ENCODE peak calls at places on chromosomes 7 and 10, in five cellular contexts. One of them, this sample, is unnamed. For H3K4me1, the result is how much of the 10 kb centered on the place peaks cover.

GRCh38 chr10:96271017-96271815 is at the start of gene BLNK:
- DNase-seq in mesenchymal stem cell: peak
- DNase-seq in neuronal stem cell: no peak
- DNase-seq in IMR-90: peak
- DNase-seq in H1: no peak
- DNase-seq in this sample: peak

GRCh38 chr7:94311545-94311944 is 83.2 kb upstream of the COL1A2 start:
- DNase-seq in mesenchymal stem cell: no peak
- DNase-seq in neuronal stem cell: no peak
- DNase-seq in IMR-90: no peak
- DNase-seq in H1: no peak
- DNase-seq in this sample: no peak

GRCh38 chr10:61931620-61932332 is 30.3 kb downstream of the ARID5B start:
- DNase-seq in mesenchymal stem cell: no peak
- DNase-seq in neuronal stem cell: no peak
- DNase-seq in IMR-90: no peak
- DNase-seq in H1: no peak
- DNase-seq in this sample: peak

GRCh38 chr7:4021413-4021812 is 660.7 kb upstream of the FOXK1 start:
- DNase-seq in mesenchymal stem cell: no peak
- DNase-seq in neuronal stem cell: no peak
- DNase-seq in IMR-90: no peak
- DNase-seq in H1: no peak
- DNase-seq in this sample: no peak

GRCh38 chr10:103661198-103661950 is 167.9 kb downstream of the NEURL1 start:
- DNase-seq in mesenchymal stem cell: peak
- DNase-seq in neuronal stem cell: peak
- DNase-seq in IMR-90: peak
- DNase-seq in H1: peak
- DNase-seq in this sample: peak

GRCh38 chr7:2120841-2121830 is 111.6 kb downstream of the MAD1L1 start:
- DNase-seq in mesenchymal stem cell: no peak
- DNase-seq in neuronal stem cell: no peak
- DNase-seq in IMR-90: no peak
- DNase-seq in H1: no peak
- DNase-seq in this sample: no peak

GRCh38 chr7:154676422-154677073 is 326.4 kb downstream of the PAXIP1 start:
- DNase-seq in mesenchymal stem cell: no peak
- DNase-seq in neuronal stem cell: no peak
- DNase-seq in IMR-90: no peak
- DNase-seq in H1: no peak
- DNase-seq in this sample: peak

GRCh38 chr10:18743926-18744325 is 84.7 kb downstream of the ARL5B start:
- DNase-seq in mesenchymal stem cell: no peak
- DNase-seq in neuronal stem cell: no peak
- DNase-seq in IMR-90: no peak
- DNase-seq in H1: no peak
- DNase-seq in this sample: no peak

GRCh38 chr10:3811331-3811870 is 26.4 kb upstream of the KLF6 start:
- DNase-seq in mesenchymal stem cell: peak
- DNase-seq in neuronal stem cell: no peak
- DNase-seq in IMR-90: peak
- DNase-seq in H1: no peak
- DNase-seq in this sample: peak

GRCh38 chr10:58268946-58269831 is at the start of gene CISD1:
- DNase-seq in mesenchymal stem cell: peak
- DNase-seq in neuronal stem cell: peak
- DNase-seq in IMR-90: peak
- DNase-seq in H1: peak
- DNase-seq in this sample: peak

GRCh38 chr7:80783688-80784327 is 135.0 kb downstream of the SEMA3C start:
- DNase-seq in mesenchymal stem cell: no peak
- DNase-seq in neuronal stem cell: no peak
- DNase-seq in IMR-90: peak
- DNase-seq in H1: no peak
- DNase-seq in this sample: no peak

GRCh38 chr10:124315599-124316270 is 103.0 kb downstream of the OAT start:
- DNase-seq in mesenchymal stem cell: no peak
- DNase-seq in neuronal stem cell: no peak
- DNase-seq in IMR-90: no peak
- DNase-seq in H1: no peak
- DNase-seq in this sample: no peak

GRCh38 chr7:86846494-86847190 is 202.9 kb downstream of the GRM3 start:
- DNase-seq in mesenchymal stem cell: no peak
- DNase-seq in neuronal stem cell: no peak
- DNase-seq in IMR-90: no peak
- DNase-seq in H1: no peak
- DNase-seq in this sample: no peak

GRCh38 chr10:10599994-10600393 is 417.7 kb upstream of the CELF2 start:
- DNase-seq in mesenchymal stem cell: no peak
- DNase-seq in neuronal stem cell: no peak
- DNase-seq in IMR-90: no peak
- DNase-seq in H1: no peak
- DNase-seq in this sample: no peak

GRCh38 chr7:105102557-105103352 is 88.8 kb downstream of the KMT2E start:
- DNase-seq in mesenchymal stem cell: no peak
- DNase-seq in neuronal stem cell: no peak
- DNase-seq in IMR-90: no peak
- DNase-seq in H1: no peak
- DNase-seq in this sample: no peak

GRCh38 chr7:45580053-45580872 is 6.1 kb downstream of the ADCY1 start:
- DNase-seq in mesenchymal stem cell: no peak
- DNase-seq in neuronal stem cell: no peak
- DNase-seq in IMR-90: no peak
- DNase-seq in H1: peak
- DNase-seq in this sample: no peak

GRCh38 chr7:129824291-129825004 is 128.3 kb downstream of the UBE2H start:
- DNase-seq in mesenchymal stem cell: no peak
- DNase-seq in neuronal stem cell: no peak
- DNase-seq in IMR-90: no peak
- DNase-seq in H1: no peak
- DNase-seq in this sample: no peak

GRCh38 chr10:72336259-72337038 is 18.3 kb downstream of the DNAJB12 start:
- DNase-seq in mesenchymal stem cell: no peak
- DNase-seq in neuronal stem cell: no peak
- DNase-seq in IMR-90: no peak
- DNase-seq in H1: no peak
- DNase-seq in this sample: no peak
- H4K91ac ChIP-seq in mesenchymal stem cell: peak
- H4K91ac ChIP-seq in neuronal stem cell: peak
- H4K91ac ChIP-seq in IMR-90: no peak
- H4K91ac ChIP-seq in H1: peak
- H4K91ac ChIP-seq in this sample: no peak

DNA sequence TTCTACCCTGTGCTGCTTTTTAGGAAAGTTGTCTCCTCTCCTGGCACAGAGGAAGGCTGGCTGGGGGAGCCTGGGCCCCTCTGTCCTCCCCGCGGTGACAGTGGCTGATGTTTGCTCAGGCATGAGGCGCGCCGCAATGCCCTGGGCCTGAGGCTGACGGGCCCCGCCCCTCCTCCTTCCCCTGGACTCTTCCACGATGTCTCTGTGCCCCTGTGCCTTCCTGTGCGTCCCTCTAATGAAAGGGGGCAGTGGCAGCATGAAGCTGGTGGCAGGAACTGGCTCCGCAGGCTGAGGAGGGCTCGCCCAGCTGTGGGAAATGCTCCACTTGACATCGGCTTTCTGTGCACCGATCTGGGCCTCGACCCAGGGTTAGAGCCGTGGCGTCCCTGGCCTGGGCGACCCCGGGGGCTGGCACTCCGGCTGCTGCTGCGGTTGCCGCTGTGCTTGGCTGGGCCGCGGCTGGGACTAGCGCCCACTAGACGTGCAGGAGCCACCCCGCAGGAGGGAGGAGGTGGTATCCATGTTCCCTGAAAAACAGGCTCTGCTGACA is 67.9 kb downstream of the ZNF680 start:
- DNase-seq in mesenchymal stem cell: no peak
- DNase-seq in neuronal stem cell: no peak
- DNase-seq in IMR-90: no peak
- DNase-seq in H1: no peak
- DNase-seq in this sample: no peak
- H2AFZ ChIP-seq in mesenchymal stem cell: no peak
- H2AFZ ChIP-seq in neuronal stem cell: no peak
- H2AFZ ChIP-seq in IMR-90: peak
- H2AFZ ChIP-seq in H1: no peak
- H2AFZ ChIP-seq in this sample: no peak

DNA sequence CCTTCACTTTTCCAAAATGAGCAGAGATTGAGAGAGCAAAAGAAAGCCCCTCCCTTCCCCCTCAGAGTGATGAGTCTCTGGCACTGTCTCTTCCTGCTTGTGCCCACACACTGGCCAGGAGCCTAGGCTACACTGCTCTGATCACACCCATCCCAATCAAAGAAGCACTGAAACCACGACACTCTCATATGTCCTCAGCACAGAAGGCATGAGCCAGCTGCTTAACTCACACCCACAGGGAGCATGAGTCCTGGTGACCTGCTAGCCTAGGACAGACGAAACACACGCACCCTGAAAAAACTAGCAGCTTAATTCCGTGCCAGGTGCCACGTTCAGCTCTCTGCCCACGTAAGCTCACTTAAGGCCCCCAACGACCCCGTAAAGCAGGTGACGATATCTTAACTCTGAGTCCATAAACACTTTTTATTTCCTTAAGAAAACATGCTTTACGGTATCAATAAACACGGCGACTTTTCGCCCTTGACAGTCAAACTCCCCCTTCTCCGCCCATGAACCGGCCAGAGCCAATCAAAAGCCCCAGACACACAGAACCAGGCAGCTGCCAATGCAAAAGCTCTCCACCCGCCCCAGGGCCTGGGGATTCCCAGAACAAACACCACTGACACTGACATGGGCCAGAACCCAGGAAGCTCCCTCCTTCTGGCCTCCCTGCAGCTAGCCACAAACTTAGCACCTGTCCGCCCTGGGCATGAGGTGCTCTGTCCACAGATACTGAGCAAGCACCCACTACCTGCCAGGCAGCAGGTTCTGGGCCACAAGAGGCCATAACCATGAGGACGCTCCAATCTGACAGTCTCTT is 69.0 kb downstream of the TNRC18 start:
- DNase-seq in mesenchymal stem cell: peak
- DNase-seq in neuronal stem cell: no peak
- DNase-seq in IMR-90: peak
- DNase-seq in H1: no peak
- DNase-seq in this sample: no peak
- H3K4me1 ChIP-seq in mesenchymal stem cell: under half
- H3K4me1 ChIP-seq in neuronal stem cell: under half
- H3K4me1 ChIP-seq in IMR-90: under half
- H3K4me1 ChIP-seq in H1: under half
- H3K4me1 ChIP-seq in this sample: under half

DNA sequence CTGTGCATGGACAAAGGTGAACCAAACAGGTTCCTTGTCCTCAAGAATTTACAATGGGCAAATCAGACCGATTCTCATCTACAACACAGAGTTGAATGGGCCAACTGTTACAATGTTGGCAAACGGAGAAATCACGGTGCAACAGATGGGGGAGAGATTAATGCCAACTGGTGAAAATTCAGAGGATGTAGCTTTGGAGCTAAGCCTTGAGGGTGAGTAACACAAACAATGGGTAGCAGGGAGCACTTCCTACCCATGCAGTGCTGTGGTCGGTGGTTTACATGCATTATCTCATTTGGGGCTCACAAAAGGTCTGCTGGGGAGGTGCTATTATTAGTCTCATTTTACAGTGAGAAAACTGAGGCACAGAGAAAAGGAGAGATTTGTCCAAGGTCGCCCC is 902 bp upstream of the NFE2L3 start:
- DNase-seq in mesenchymal stem cell: no peak
- DNase-seq in neuronal stem cell: no peak
- DNase-seq in IMR-90: no peak
- DNase-seq in H1: no peak
- DNase-seq in this sample: no peak
- H4K91ac ChIP-seq in mesenchymal stem cell: no peak
- H4K91ac ChIP-seq in neuronal stem cell: no peak
- H4K91ac ChIP-seq in IMR-90: no peak
- H4K91ac ChIP-seq in H1: no peak
- H4K91ac ChIP-seq in this sample: no peak

GRCh38 chr7:48084727-48085432 is 4.2 kb upstream of the UPP1 start:
- DNase-seq in mesenchymal stem cell: peak
- DNase-seq in neuronal stem cell: no peak
- DNase-seq in IMR-90: peak
- DNase-seq in H1: no peak
- DNase-seq in this sample: peak
- H2AFZ ChIP-seq in mesenchymal stem cell: no peak
- H2AFZ ChIP-seq in neuronal stem cell: peak
- H2AFZ ChIP-seq in IMR-90: no peak
- H2AFZ ChIP-seq in H1: no peak
- H2AFZ ChIP-seq in this sample: peak

DNA sequence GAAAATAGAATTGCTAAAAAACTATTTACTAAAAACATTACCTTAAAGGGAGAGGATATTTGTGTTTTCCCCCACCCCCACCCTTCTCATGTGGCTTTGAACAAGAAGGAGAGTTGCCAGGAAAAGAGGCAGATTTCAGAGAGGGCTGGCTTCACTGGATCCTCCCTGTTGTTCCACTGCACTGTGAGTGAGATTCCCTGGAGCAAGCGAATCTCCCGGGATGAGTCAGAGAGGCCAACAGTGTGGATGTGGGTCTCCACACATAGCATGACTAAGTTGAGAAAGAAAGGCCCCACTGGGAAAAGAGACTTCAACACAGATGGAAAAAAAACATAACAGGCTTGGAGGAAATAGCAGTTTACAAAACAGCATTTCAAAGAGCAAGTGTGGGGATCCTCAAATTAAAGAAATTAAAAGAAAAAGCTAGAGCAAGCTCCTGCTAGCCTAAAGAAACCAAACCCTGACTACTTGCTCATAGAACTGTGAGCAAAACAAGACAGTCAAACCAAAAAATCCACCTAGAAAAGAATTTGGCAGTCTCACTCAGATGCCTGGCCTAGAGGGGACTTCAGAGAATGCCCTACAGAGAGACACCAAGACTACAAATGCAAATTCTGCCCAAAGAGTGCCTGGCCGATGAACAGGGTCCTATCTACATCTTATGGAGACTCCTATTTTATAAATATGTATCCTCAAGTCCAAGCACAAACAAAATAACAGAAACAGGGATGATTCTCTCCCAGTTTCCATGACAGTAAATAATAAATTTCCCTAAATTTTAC is 3.4 kb downstream of the CAV1 start:
- DNase-seq in mesenchymal stem cell: peak
- DNase-seq in neuronal stem cell: no peak
- DNase-seq in IMR-90: peak
- DNase-seq in H1: no peak
- DNase-seq in this sample: peak
- H3K4me1 ChIP-seq in mesenchymal stem cell: under half
- H3K4me1 ChIP-seq in neuronal stem cell: under half
- H3K4me1 ChIP-seq in IMR-90: under half
- H3K4me1 ChIP-seq in H1: under half
- H3K4me1 ChIP-seq in this sample: under half